ENCODE peak calls at places on chromosome 22, in ten cellular contexts. Z is psoas muscle; I is OCI-LY7; R is adrenal gland; J is ovary; X is sigmoid colon; A is naive thymus-derived CD4-positive, alpha-beta T cell; P is cardiac muscle cell; V is A549; E is mesenchymal stem cell. Q is an unnamed sample.
A peak's percentile ranks its signal among the peaks of the same experiment; 100 is the strongest.

GRCh38 chr22:22913989-22914388 is 26.4 kb downstream of the IGLL5 start:
- DNase-seq in V (no peak), P (no peak), J (no peak), I (peak; percentile 79), A (no peak), Z (no peak), R (no peak), E (no peak), X (no peak), Q (no peak)

GRCh38 chr22:32745251-32745995 is 56.1 kb upstream of the TIMP3 start:
- DNase-seq in Z (peak; percentile 74), A (no peak), X (peak; percentile 85), P (peak; percentile 15), J (no peak), I (no peak), R (no peak), V (no peak), E (peak; percentile 62), Q (no peak)

GRCh38 chr22:33405194-33405593 is 347.0 kb upstream of the SYN3 start:
- DNase-seq in I (no peak), V (no peak), Z (no peak), J (no peak), R (no peak), P (no peak), E (no peak), X (no peak), A (no peak), Q (no peak)

GRCh38 chr22:30170126-30170525 is 76.4 kb downstream of the LIF start:
- DNase-seq in E (no peak), P (no peak), Z (no peak), X (no peak), V (no peak), R (no peak), J (no peak), I (no peak), A (no peak), Q (no peak)

GRCh38 chr22:45968751-45969413 is 8.1 kb downstream of the WNT7B start:
- DNase-seq in A (no peak), I (no peak), Z (no peak), R (no peak), J (no peak), V (peak; percentile 77), X (no peak), E (peak; percentile 67), P (no peak), Q (no peak)

GRCh38 chr22:41274856-41275255 is 11.1 kb downstream of the RANGAP1 start:
- DNase-seq in X (no peak), R (no peak), J (no peak), Z (no peak), A (no peak), E (no peak), V (no peak), P (no peak), I (no peak), Q (no peak)

GRCh38 chr22:44380716-44381500 is 68.2 kb upstream of the SHISAL1 start:
- DNase-seq in J (no peak), Z (peak; percentile 9), V (no peak), X (peak; percentile 72), I (no peak), A (no peak), P (no peak), E (no peak), R (no peak), Q (no peak)

GRCh38 chr22:41445171-41446056 is 1.2 kb downstream of the TOB2 start:
- DNase-seq in J (peak; percentile 47), A (no peak), V (no peak), E (peak; percentile 34), I (peak; percentile 60), X (peak; percentile 76), Z (no peak), R (peak; percentile 69), P (peak; percentile 29), Q (peak; percentile 77)

GRCh38 chr22:21876486-21877176 is 9.2 kb upstream of the MAPK1 start:
- DNase-seq in J (no peak), V (no peak), X (no peak), Z (no peak), A (no peak), P (no peak), I (no peak), R (peak; percentile 48), E (peak; percentile 82), Q (no peak)

GRCh38 chr22:44701824-44702478 is at the start of gene PRR5:
- DNase-seq in Z (peak; percentile 81), P (peak; percentile 87), E (peak; percentile 88), A (peak; percentile 73), V (peak; percentile 33), R (peak; percentile 83), J (peak; percentile 86), X (peak; percentile 84), I (peak; percentile 78), Q (peak; percentile 81)

GRCh38 chr22:17131686-17132085 is 10.5 kb upstream of the TMEM121B start:
- DNase-seq in J (no peak), X (peak; percentile 28), Z (no peak), V (no peak), P (peak; percentile 56), R (no peak), I (no peak), E (no peak), A (no peak), Q (no peak)

GRCh38 chr22:44516841-44517240 is 18.8 kb upstream of the RTL6 start:
- DNase-seq in E (no peak), Z (no peak), I (no peak), P (no peak), A (no peak), J (no peak), V (no peak), R (no peak), X (no peak), Q (no peak)

GRCh38 chr22:32661737-32662586 is 139.5 kb upstream of the TIMP3 start:
- DNase-seq in X (no peak), Z (no peak), A (no peak), V (no peak), J (no peak), E (peak; percentile 48), R (no peak), I (no peak), P (no peak), Q (no peak)

GRCh38 chr22:42931421-42932196 is 74.5 kb upstream of the ARFGAP3 start:
- DNase-seq in Z (no peak), A (no peak), V (no peak), R (no peak), X (no peak), I (peak; percentile 65), J (no peak), P (no peak), E (no peak), Q (no peak)

GRCh38 chr22:25402501-25403283 is 161.8 kb upstream of the GRK3 start:
- DNase-seq in I (no peak), V (no peak), J (peak; percentile 58), A (no peak), E (peak; percentile 36), R (peak; percentile 77), X (peak; percentile 70), Z (no peak), P (no peak), Q (no peak)

GRCh38 chr22:17898375-17898774 is 124.1 kb upstream of the BID start:
- DNase-seq in E (no peak), V (no peak), I (no peak), P (no peak), X (no peak), R (no peak), A (no peak), Z (no peak), J (no peak), Q (no peak)

GRCh38 chr22:26656896-26657851 is at the start of gene MIAT:
- DNase-seq in R (peak; percentile 72), Z (no peak), X (no peak), J (no peak), A (peak; percentile 44), P (no peak), I (no peak), E (no peak), V (no peak), Q (peak; percentile 70)
- H3K4me3 ChIP-seq in R (peak within 1 kb of the TSS; percentile 42), Z (peak within 1 kb of the TSS; percentile 53), X (peak within 1 kb of the TSS; percentile 12), J (no peak within 1 kb of the TSS), A (peak within 1 kb of the TSS; percentile 87), P (peak within 1 kb of the TSS; percentile 34), I (peak within 1 kb of the TSS; percentile 50), E (peak within 1 kb of the TSS; percentile 68), V (peak within 1 kb of the TSS; percentile 50), Q (peak within 1 kb of the TSS; percentile 33)

GRCh38 chr22:39530692-39531331 is 1.7 kb downstream of the RPS19BP1 start:
- DNase-seq in R (no peak), Z (no peak), P (peak; percentile 44), V (no peak), A (no peak), E (peak; percentile 75), X (no peak), J (peak; percentile 14), I (peak; percentile 79), Q (peak; percentile 77)
- H3K4me1 ChIP-seq in R (peaks cover 64% of the 10 kb centered on the region), Z (peaks cover 42% of the 10 kb centered on the region), P (peaks cover 7% of the 10 kb centered on the region), V (peaks cover 33% of the 10 kb centered on the region), A (peaks cover 64% of the 10 kb centered on the region), E (peaks cover 43% of the 10 kb centered on the region), X (peaks cover 59% of the 10 kb centered on the region), J (peaks cover 14% of the 10 kb centered on the region), I (peaks cover 73% of the 10 kb centered on the region), Q (peaks cover 28% of the 10 kb centered on the region)

DNA sequence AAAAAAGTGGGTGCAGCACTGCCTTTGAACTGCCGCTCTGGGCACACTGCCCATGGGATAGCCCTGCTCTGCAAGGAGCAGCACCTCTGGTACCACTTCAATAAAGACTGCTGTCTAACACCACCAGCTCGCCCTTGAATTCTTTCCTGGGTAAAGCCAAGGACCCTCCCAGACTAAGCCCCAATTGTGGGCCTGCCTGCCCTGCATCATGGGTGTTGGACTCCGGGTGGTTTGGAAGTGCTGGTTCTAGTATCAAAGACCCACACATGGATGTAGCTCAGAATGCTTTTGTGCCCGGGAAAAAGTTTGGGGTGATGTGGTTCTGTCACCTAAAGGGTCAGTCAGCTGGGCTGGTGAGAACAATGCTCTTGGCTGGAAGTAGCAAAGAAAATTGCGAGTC is 444.4 kb downstream of the TBC1D22A start:
- DNase-seq in R (peak; percentile 44), Z (no peak), X (peak; percentile 52), A (no peak), E (no peak), J (no peak), P (no peak), I (no peak), V (no peak), Q (no peak)
- H3K9me3 ChIP-seq in R (no peaks in the 10 kb centered on the region), Z (no peaks in the 10 kb centered on the region), X (no peaks in the 10 kb centered on the region), A (no peaks in the 10 kb centered on the region), E (peaks cover 6% of the 10 kb centered on the region), J (no peaks in the 10 kb centered on the region), P (no peaks in the 10 kb centered on the region), I (no peaks in the 10 kb centered on the region), V (no peaks in the 10 kb centered on the region), Q (no peaks in the 10 kb centered on the region)

DNA sequence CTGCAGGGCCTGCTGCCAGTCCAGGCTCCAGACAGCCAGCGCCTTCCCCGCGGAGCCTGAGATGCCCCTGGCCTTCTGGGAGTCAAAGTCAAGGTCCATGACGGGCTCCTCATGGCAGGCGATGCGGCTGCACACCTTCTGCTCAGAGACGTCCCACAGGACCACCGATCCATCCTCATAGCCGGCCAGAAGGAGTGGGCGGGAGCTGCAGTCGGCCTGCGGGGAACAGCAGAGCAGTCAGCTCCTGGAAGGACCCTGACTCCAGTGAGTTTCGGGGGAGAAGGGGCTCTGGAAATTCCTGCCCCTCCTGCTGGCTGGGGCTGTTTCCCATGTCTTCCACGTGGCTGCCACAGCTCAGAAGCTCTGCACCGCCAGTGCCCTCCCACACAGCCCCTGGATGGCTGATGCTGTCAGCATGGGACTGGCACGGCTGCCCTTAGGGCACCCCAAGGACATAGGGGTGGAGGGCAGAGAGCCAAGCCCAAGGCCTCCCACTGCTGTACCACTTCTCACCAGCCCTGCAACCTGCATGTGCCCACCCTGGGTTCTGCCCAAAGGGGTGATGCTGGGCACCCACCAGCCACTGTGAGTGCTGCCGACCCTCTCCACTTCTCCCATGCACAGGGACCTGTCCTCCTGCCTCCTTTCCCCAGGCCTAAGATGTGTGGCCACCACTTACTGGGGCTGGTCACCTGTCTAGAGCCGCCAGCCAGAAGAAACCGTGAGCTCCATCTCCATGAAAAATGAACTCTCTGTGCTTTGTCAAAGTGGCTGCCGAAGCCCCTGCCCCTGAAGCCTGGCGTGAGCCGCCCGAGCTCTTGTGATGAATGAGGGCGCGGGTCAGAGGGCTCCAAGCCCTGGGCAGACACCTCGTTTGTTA is 41.7 kb downstream of the TBX1 start:
- DNase-seq in P (no peak), X (no peak), J (no peak), E (no peak), V (no peak), R (no peak), A (no peak), Z (no peak), I (no peak), Q (no peak)
- H3K4me3 ChIP-seq in P (no peak overlapping the region), X (no peak overlapping the region), J (no peak overlapping the region), E (no peak overlapping the region), V (no peak overlapping the region), R (no peak overlapping the region), A (no peak overlapping the region), Z (no peak overlapping the region), I (no peak overlapping the region), Q (no peak overlapping the region)

Q was measured in HAP-1.